ENCODE peak calls at places on chromosomes 7 and 10, in four cellular contexts. One of them, this sample, is unnamed.

GRCh38 chr10:1559311-1559710 is 178.0 kb downstream of the ADARB2 start:
- DNase-seq in A673: no peak
- DNase-seq in left ventricle myocardium inferior: no peak
- DNase-seq in Peyer's patch: no peak
- DNase-seq in this sample: no peak

GRCh38 chr7:50339990-50340500 is 35.5 kb downstream of the IKZF1 start:
- DNase-seq in A673: peak; percentile 35
- DNase-seq in Peyer's patch: peak; percentile 80
- DNase-seq in left ventricle myocardium inferior: no peak
- DNase-seq in this sample: no peak

GRCh38 chr10:95208702-95209391 is 14.8 kb downstream of the ACSM6 start:
- DNase-seq in Peyer's patch: no peak
- DNase-seq in left ventricle myocardium inferior: no peak
- DNase-seq in A673: peak; percentile 24
- DNase-seq in this sample: no peak

GRCh38 chr10:4093438-4093837 is 308.4 kb upstream of the KLF6 start:
- DNase-seq in Peyer's patch: no peak
- DNase-seq in left ventricle myocardium inferior: no peak
- DNase-seq in A673: no peak
- DNase-seq in this sample: no peak

GRCh38 chr10:49612513-49613159 is 1.2 kb upstream of the CHAT start:
- DNase-seq in left ventricle myocardium inferior: no peak
- DNase-seq in A673: peak; percentile 79
- DNase-seq in Peyer's patch: peak; percentile 36
- DNase-seq in this sample: no peak

GRCh38 chr10:116427671-116428070 is at the start of gene PNLIPRP3:
- DNase-seq in A673: no peak
- DNase-seq in Peyer's patch: no peak
- DNase-seq in left ventricle myocardium inferior: no peak
- DNase-seq in this sample: no peak

GRCh38 chr10:87589653-87590052 is 70.0 kb upstream of the PAPSS2 start:
- DNase-seq in left ventricle myocardium inferior: no peak
- DNase-seq in Peyer's patch: no peak
- DNase-seq in A673: no peak
- DNase-seq in this sample: no peak

GRCh38 chr7:7705316-7705715 is 13.1 kb downstream of the RPA3 start:
- DNase-seq in left ventricle myocardium inferior: no peak
- DNase-seq in A673: no peak
- DNase-seq in Peyer's patch: no peak
- DNase-seq in this sample: no peak

GRCh38 chr7:3159445-3159844 is 115.8 kb upstream of the CARD11 start:
- DNase-seq in A673: no peak
- DNase-seq in Peyer's patch: no peak
- DNase-seq in left ventricle myocardium inferior: no peak
- DNase-seq in this sample: no peak

GRCh38 chr10:52106895-52107294 is 207.2 kb upstream of the DKK1 start:
- DNase-seq in A673: no peak
- DNase-seq in Peyer's patch: no peak
- DNase-seq in left ventricle myocardium inferior: no peak
- DNase-seq in this sample: no peak

GRCh38 chr10:58137813-58138212 is 129.9 kb downstream of the IPMK start:
- DNase-seq in Peyer's patch: no peak
- DNase-seq in A673: peak; percentile 15
- DNase-seq in left ventricle myocardium inferior: no peak
- DNase-seq in this sample: peak; percentile 9

GRCh38 chr7:29214056-29214455 is 19.5 kb downstream of the CHN2 start:
- DNase-seq in left ventricle myocardium inferior: no peak
- DNase-seq in A673: no peak
- DNase-seq in Peyer's patch: no peak
- DNase-seq in this sample: no peak

GRCh38 chr10:91345716-91346115 is 64.4 kb upstream of the HECTD2 start:
- DNase-seq in Peyer's patch: no peak
- DNase-seq in A673: no peak
- DNase-seq in left ventricle myocardium inferior: no peak
- DNase-seq in this sample: no peak
- H3K4me3 ChIP-seq in Peyer's patch: no peak overlapping the region
- H3K4me3 ChIP-seq in A673: no peak overlapping the region
- H3K4me3 ChIP-seq in left ventricle myocardium inferior: no peak overlapping the region
- H3K4me3 ChIP-seq in this sample: no peak overlapping the region

GRCh38 chr10:128469515-128469914 is 343.3 kb upstream of the MKI67 start:
- DNase-seq in A673: no peak
- DNase-seq in left ventricle myocardium inferior: no peak
- DNase-seq in Peyer's patch: no peak
- DNase-seq in this sample: no peak

GRCh38 chr10:128463991-128464755 is 337.9 kb upstream of the MKI67 start:
- DNase-seq in left ventricle myocardium inferior: peak; percentile 23
- DNase-seq in Peyer's patch: peak; percentile 58
- DNase-seq in A673: peak; percentile 64
- DNase-seq in this sample: no peak

GRCh38 chr10:128465697-128466096 is 339.5 kb upstream of the MKI67 start:
- DNase-seq in A673: no peak
- DNase-seq in Peyer's patch: no peak
- DNase-seq in left ventricle myocardium inferior: no peak
- DNase-seq in this sample: no peak

GRCh38 chr10:128468462-128468861 is 342.2 kb upstream of the MKI67 start:
- DNase-seq in Peyer's patch: no peak
- DNase-seq in left ventricle myocardium inferior: no peak
- DNase-seq in A673: no peak
- DNase-seq in this sample: no peak

GRCh38 chr10:128466831-128467371 is 340.7 kb upstream of the MKI67 start:
- DNase-seq in Peyer's patch: no peak
- DNase-seq in A673: no peak
- DNase-seq in left ventricle myocardium inferior: no peak
- DNase-seq in this sample: no peak
- H3K4me1 ChIP-seq in Peyer's patch: no peaks in the 10 kb centered on the region
- H3K4me1 ChIP-seq in A673: no peaks in the 10 kb centered on the region
- H3K4me1 ChIP-seq in left ventricle myocardium inferior: no peaks in the 10 kb centered on the region
- H3K4me1 ChIP-seq in this sample: no peaks in the 10 kb centered on the region

DNA sequence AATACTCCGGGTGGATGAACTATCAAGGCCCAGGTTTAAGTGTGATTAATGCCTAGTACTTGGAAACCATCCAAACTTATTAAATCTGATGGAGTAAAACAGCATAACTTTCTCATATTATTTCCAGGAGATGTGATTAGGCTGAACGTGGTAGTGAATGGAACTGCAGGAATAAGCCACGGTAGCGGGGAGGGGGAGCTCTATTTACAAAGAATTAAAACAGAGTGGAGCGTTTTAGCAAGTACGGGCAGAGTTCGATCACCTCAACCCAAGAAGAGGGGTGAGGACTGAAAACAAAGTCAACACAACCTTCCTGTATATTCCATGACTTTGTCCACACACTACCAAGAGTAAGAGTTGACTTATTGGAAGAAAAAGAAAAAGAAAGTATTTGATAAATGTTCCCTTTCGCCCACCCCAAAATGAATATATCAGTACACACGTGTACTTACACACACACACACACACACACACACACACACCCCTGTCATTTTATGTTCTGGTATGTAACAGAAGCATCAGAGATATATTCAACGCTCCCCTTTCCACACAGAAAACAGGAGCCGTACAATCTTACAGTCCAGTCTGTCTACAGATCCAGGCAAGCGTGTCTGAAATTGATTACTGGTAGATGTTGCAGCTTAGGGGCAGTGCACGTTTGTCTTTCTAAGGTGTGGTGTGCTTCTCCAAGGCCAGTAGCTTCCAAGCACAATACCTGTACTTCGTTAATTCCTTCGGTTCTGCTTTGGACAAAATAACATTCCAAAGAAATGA is 143.9 kb upstream of the RNF32 start:
- DNase-seq in A673: peak; percentile 4
- DNase-seq in left ventricle myocardium inferior: no peak
- DNase-seq in Peyer's patch: no peak
- DNase-seq in this sample: no peak
- TF ChIP-seq CTCF in A673: no peak
- TF ChIP-seq CTCF in left ventricle myocardium inferior: no peak
- TF ChIP-seq CTCF in Peyer's patch: no peak
- TF ChIP-seq CTCF in this sample: no peak

GRCh38 chr7:128262273-128263028 is 21.4 kb downstream of the LEP start:
- DNase-seq in left ventricle myocardium inferior: no peak
- DNase-seq in Peyer's patch: no peak
- DNase-seq in A673: no peak
- DNase-seq in this sample: no peak

GRCh38 chr7:128265906-128266300 is 24.8 kb downstream of the LEP start:
- DNase-seq in Peyer's patch: no peak
- DNase-seq in A673: no peak
- DNase-seq in left ventricle myocardium inferior: no peak
- DNase-seq in this sample: no peak

GRCh38 chr7:128265156-128265905 is 24.3 kb downstream of the LEP start:
- DNase-seq in Peyer's patch: no peak
- DNase-seq in A673: no peak
- DNase-seq in left ventricle myocardium inferior: no peak
- DNase-seq in this sample: no peak

GRCh38 chr7:128264477-128264876 is 23.4 kb downstream of the LEP start:
- DNase-seq in Peyer's patch: no peak
- DNase-seq in left ventricle myocardium inferior: no peak
- DNase-seq in A673: no peak
- DNase-seq in this sample: peak; percentile 39

DNA sequence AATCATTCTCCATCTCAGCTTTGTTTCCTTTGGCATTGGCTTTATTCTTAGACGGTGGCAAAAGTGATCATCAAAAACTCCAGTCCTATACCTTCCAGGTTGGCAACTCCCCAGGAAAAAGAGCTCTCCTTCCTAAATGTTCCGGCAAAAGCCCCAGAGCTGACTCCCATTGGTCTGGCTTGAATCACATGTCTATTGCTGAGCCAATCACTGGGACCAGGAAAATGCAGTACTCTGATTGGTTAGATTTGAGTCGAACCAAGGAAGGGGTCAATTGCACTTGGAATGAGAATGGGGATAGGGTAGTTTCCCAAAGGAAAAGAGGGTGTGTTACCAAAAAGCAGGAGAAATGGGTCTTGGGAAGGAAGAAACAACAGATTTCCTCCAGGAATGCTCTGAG is 22.3 kb downstream of the LEP start:
- DNase-seq in left ventricle myocardium inferior: no peak
- DNase-seq in Peyer's patch: no peak
- DNase-seq in A673: no peak
- DNase-seq in this sample: no peak
- H3K4me3 ChIP-seq in left ventricle myocardium inferior: no peak overlapping the region
- H3K4me3 ChIP-seq in Peyer's patch: no peak overlapping the region
- H3K4me3 ChIP-seq in A673: no peak overlapping the region
- H3K4me3 ChIP-seq in this sample: no peak overlapping the region

DNA sequence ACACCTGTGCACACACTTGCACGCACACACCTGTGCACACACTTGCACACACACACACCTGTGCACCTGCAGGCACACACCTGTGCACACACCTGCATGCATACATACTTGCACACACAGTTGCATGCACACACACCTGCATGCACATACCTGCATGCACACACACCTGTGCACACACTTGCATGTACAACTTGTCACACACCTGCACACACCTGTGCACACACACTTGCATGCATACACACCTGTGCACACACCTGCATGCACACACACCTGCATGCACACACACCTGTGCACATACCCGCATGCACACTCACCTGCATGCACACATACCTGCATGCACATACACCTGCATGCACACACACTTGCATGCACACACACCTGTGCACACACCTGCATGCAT is 150.1 kb upstream of the RHEB start:
- DNase-seq in Peyer's patch: no peak
- DNase-seq in left ventricle myocardium inferior: no peak
- DNase-seq in A673: no peak
- DNase-seq in this sample: no peak
- H3K4me1 ChIP-seq in Peyer's patch: no peaks in the 10 kb centered on the region
- H3K4me1 ChIP-seq in left ventricle myocardium inferior: peaks cover 69% of the 10 kb centered on the region
- H3K4me1 ChIP-seq in A673: peaks cover 7% of the 10 kb centered on the region
- H3K4me1 ChIP-seq in this sample: no peaks in the 10 kb centered on the region

This sample was measured in mucosa of descending colon.